ENCODE peak calls at places on chromosomes 11 and 22, in nine cellular contexts. H is mesendoderm; C is colonic mucosa; I is pancreas; F is iPS DF 6.9; Y is esophagus muscularis mucosa; P is right atrium auricular region; G is MM.1S; A is CD4-positive, CD25-positive, alpha-beta regulatory T cell. O is an unnamed sample. For H3K27me3 and H3K4me1, the result is how much of the 10 kb centered on the place peaks cover.

GRCh38 chr22:36816635-36817428 is at the start of gene PVALB:
- DNase-seq in F (no peak), A (no peak), Y (no peak), C (no peak), P (no peak), I (no peak), G (peak), H (peak), O (peak)

GRCh38 chr11:57641011-57641410 is 8.7 kb downstream of the YPEL4 start:
- DNase-seq in H (peak), I (no peak), P (no peak), C (no peak), F (no peak), Y (no peak), G (peak), A (no peak), O (no peak)

GRCh38 chr22:50039669-50040458 is 18.2 kb downstream of the TTLL8 start:
- DNase-seq in P (no peak), Y (no peak), A (no peak), F (no peak), I (no peak), G (no peak), C (no peak), H (no peak), O (no peak)

GRCh38 chr11:70046089-70046488 is 32.0 kb upstream of the ANO1 start:
- DNase-seq in I (no peak), F (no peak), H (no peak), G (no peak), A (no peak), C (peak), P (no peak), Y (peak), O (no peak)

GRCh38 chr11:116394022-116394421 is 378.8 kb downstream of the BUD13 start:
- DNase-seq in P (no peak), G (no peak), C (no peak), I (no peak), Y (no peak), F (no peak), H (no peak), A (no peak), O (no peak)

GRCh38 chr11:99257131-99257530 is 236.4 kb downstream of the CNTN5 start:
- DNase-seq in P (no peak), G (no peak), I (no peak), A (no peak), H (peak), C (no peak), Y (no peak), F (no peak), O (no peak)

GRCh38 chr11:19199766-19200165 is 2.0 kb downstream of the CSRP3 start:
- DNase-seq in C (no peak), P (no peak), G (no peak), H (no peak), I (no peak), A (no peak), Y (no peak), F (no peak), O (no peak)

GRCh38 chr11:17861036-17861755 is 126.6 kb downstream of the KCNC1 start:
- DNase-seq in A (no peak), Y (no peak), C (no peak), P (no peak), H (no peak), G (no peak), F (no peak), I (no peak), O (no peak)

GRCh38 chr22:24367841-24368240 is 59.6 kb upstream of the ADORA2A start:
- DNase-seq in A (no peak), P (no peak), Y (no peak), G (no peak), I (no peak), F (no peak), C (no peak), H (no peak), O (no peak)

GRCh38 chr11:20668410-20668809 is 976 bp upstream of the NELL1 start:
- DNase-seq in G (no peak), Y (peak), A (no peak), I (no peak), F (no peak), C (no peak), H (no peak), P (no peak), O (no peak)
- H3K27me3 ChIP-seq in G (under half), Y (under half), A (under half), I (under half), F (half or more), C (under half), H (under half), P (under half), O (under half)

GRCh38 chr22:21845558-21846452 is 21.6 kb downstream of the MAPK1 start:
- DNase-seq in H (no peak), P (no peak), Y (no peak), C (no peak), F (no peak), I (no peak), A (no peak), G (no peak), O (no peak)

GRCh38 chr22:21850660-21851059 is 16.8 kb downstream of the MAPK1 start:
- DNase-seq in I (no peak), P (no peak), C (no peak), G (no peak), F (no peak), A (no peak), Y (no peak), H (no peak), O (no peak)

DNA sequence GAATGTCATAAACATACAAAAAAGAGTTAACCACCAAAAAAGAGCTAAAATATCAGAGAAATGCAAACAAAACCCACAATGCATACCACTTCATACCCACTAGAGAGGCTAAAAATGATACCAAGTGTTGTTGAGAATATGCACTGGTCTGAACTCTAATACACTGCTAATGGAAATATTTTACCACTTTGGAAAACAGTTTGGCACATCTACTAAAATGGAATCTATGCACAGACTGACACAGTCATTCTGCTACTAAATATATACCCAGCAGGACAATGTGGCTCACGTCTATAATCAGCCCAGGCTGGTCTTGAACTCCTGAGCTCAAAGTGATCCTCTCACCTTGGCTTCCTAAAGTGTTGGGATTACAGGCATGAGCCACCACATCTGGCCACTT is 18.0 kb downstream of the MAPK1 start:
- DNase-seq in A (no peak), P (no peak), Y (no peak), F (no peak), I (no peak), H (no peak), C (no peak), G (no peak), O (no peak)
- H3K4me1 ChIP-seq in A (under half), P (under half), Y (half or more), F (under half), I (under half), H (under half), C (under half), G (under half), O (under half)

GRCh38 chr11:117442869-117443239 is 115.2 kb downstream of the CEP164 start:
- DNase-seq in F (no peak), A (no peak), Y (no peak), H (no peak), C (no peak), I (no peak), P (no peak), G (no peak), O (no peak)
- H3K27me3 ChIP-seq in F (under half), A (under half), Y (under half), H (under half), C (under half), I (under half), P (under half), G (half or more), O (under half)

GRCh38 chr22:46262449-46263207 is 515 bp downstream of the PKDREJ start:
- DNase-seq in A (no peak), P (peak), I (peak), Y (no peak), G (no peak), C (peak), H (peak), F (no peak), O (peak)
- H3K4me1 ChIP-seq in A (under half), P (under half), I (under half), Y (under half), G (under half), C (under half), H (under half), F (under half), O (under half)

GRCh38 chr11:119520966-119521365 is 98.0 kb upstream of the THY1 start:
- DNase-seq in F (no peak), P (no peak), A (no peak), G (no peak), Y (no peak), I (no peak), C (no peak), H (no peak), O (no peak)

GRCh38 chr11:119521551-119521950 is 98.6 kb upstream of the THY1 start:
- DNase-seq in G (no peak), P (no peak), I (no peak), A (no peak), H (no peak), F (no peak), C (no peak), Y (no peak), O (no peak)

GRCh38 chr11:119520400-119520799 is 97.4 kb upstream of the THY1 start:
- DNase-seq in Y (no peak), P (no peak), F (no peak), H (peak), G (no peak), A (no peak), C (no peak), I (no peak), O (no peak)

GRCh38 chr11:119523801-119524200 is 100.8 kb upstream of the THY1 start:
- DNase-seq in Y (no peak), A (no peak), F (no peak), H (no peak), G (no peak), C (no peak), I (no peak), P (no peak), O (no peak)

DNA sequence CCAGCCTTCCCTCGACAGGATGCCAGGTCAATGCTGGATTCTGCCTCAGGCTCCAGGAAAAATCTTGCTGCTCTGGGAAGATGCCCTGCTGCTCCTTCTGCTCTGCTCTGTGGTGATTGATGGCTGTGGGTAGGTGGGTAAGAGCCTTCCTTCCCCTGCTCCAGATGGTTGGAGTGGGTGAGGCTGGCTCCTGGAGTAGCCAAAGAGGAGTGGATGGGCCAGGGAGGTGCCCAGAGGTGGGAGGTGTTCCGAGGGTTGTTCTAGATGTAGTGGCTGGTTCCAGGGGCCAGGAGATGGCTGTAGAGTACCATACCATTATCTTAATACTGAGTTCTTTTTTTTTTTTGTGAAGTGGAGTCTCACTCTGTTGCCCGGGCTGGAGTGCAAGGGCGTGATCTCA is 99.6 kb upstream of the THY1 start:
- DNase-seq in A (no peak), I (no peak), G (no peak), C (no peak), Y (no peak), P (no peak), H (no peak), F (no peak), O (no peak)
- H3K27me3 ChIP-seq in A (under half), I (under half), G (half or more), C (under half), Y (under half), P (under half), H (under half), F (under half), O (under half)

O was measured in right cardiac atrium.